ENCODE peak calls at places on chromosomes 1 and 21, in five cellular contexts. A is fibroblast of the aortic adventitia, W is fibroblast of mammary gland, E is neural crest cell, X is left lung. U is an unnamed sample.

GRCh38 chr1:172612478-172612877 is 46.4 kb upstream of the FASLG start:
- DNase-seq in A (no peak), W (no peak), E (no peak), X (no peak), U (no peak)

GRCh38 chr1:91613594-91613993 is 112.9 kb downstream of the CDC7 start:
- DNase-seq in A (peak; percentile 25), W (no peak), E (no peak), X (no peak), U (no peak)

GRCh38 chr1:182459949-182460348 is 10.0 kb downstream of the RGSL1 start:
- DNase-seq in A (no peak), W (no peak), E (no peak), X (no peak), U (no peak)

GRCh38 chr1:24418898-24419628 is 3.5 kb downstream of the NIPAL3 start:
- DNase-seq in A (peak; percentile 76), W (peak; percentile 48), E (no peak), X (peak; percentile 85), U (peak; percentile 32)

GRCh38 chr1:189821838-189822237 is 655.8 kb downstream of the BRINP3 start:
- DNase-seq in A (no peak), W (no peak), E (no peak), X (no peak), U (peak; percentile 86)

GRCh38 chr1:48109390-48110009 is 112.3 kb upstream of the TRABD2B start:
- DNase-seq in A (peak; percentile 74), W (peak; percentile 73), E (peak; percentile 29), X (no peak), U (peak; percentile 87)

GRCh38 chr1:100670083-100670482 is 49.5 kb upstream of the VCAM1 start:
- DNase-seq in A (no peak), W (no peak), E (no peak), X (no peak), U (no peak)

GRCh38 chr1:21586222-21586621 is 77.0 kb downstream of the ALPL start:
- DNase-seq in A (no peak), W (no peak), E (no peak), X (no peak), U (no peak)

GRCh38 chr1:14626869-14627607 is 28.6 kb downstream of the KAZN start:
- DNase-seq in A (peak; percentile 13), W (no peak), E (no peak), X (no peak), U (no peak)

GRCh38 chr1:194252189-194252588 is 1065.8 kb upstream of the B3GALT2 start:
- DNase-seq in A (no peak), W (no peak), E (no peak), X (no peak), U (peak; percentile 51)

GRCh38 chr1:101781437-101781836 is 215.3 kb downstream of the OLFM3 start:
- DNase-seq in A (no peak), W (peak; percentile 22), E (no peak), X (no peak), U (peak; percentile 5)

GRCh38 chr21:39014751-39015150 is 168.5 kb downstream of the PSMG1 start:
- DNase-seq in A (peak; percentile 97), W (peak; percentile 97), E (no peak), X (no peak), U (peak; percentile 98)

GRCh38 chr21:46194374-46195334 is 10.4 kb upstream of the SPATC1L start:
- DNase-seq in A (no peak), W (no peak), E (no peak), X (no peak), U (no peak)

GRCh38 chr21:44267655-44268142 is 6.0 kb upstream of the DNMT3L start:
- DNase-seq in A (no peak), W (peak; percentile 5), E (no peak), X (peak; percentile 54), U (no peak)

GRCh38 chr1:19053486-19053885 is 97.0 kb upstream of the IFFO2 start:
- DNase-seq in A (no peak), W (no peak), E (no peak), X (peak; percentile 33), U (no peak)

GRCh38 chr1:112083487-112083886 is 94.0 kb upstream of the KCND3 start:
- DNase-seq in A (peak; percentile 25), W (peak; percentile 17), E (no peak), X (no peak), U (peak; percentile 15)

GRCh38 chr1:65429806-65430205 is 9.3 kb downstream of the LEPR start:
- DNase-seq in A (peak; percentile 64), W (peak; percentile 87), E (no peak), X (no peak), U (peak; percentile 89)

DNA sequence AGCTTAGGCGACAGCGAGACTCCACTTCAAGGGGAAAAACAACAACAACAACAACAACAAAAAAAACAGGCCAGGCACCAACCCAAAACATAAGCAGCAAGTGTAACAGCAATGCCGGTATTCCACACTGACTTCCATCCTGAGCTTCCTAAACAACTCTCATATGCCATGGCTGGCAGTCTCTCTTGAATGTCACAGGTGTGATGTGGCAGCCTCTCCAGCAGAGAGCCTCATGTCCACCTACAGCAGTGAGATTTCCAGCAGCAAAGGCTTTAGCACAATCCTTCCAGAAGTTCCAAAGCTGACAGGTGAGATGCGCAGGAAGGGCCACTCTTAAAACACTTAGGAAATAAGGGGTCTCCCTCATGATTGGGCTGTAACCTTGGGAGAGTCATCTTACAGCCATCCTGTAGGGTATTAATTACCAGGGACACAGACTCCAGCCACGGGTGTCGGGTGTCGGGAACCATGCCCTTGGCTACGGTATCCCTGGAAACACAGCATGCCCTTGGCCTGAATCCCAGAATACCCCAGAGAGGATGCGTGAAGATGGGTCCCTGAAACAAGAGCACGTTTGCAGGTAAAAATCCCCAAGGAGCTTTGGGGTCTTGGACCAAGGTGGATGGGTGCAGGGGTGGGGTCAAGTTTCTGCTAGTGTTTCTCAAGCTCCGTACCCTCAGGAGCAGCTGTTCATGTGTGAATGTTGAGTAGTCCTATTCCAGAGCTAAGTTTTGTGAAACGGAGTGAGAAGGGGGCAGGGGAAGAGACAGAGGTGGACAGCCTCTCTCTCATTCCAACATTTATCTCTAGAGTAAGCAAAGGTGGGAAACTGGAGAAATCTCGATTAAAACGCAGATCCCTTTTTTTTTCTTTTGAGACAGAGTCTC is 31.4 kb downstream of the CLSTN1 start:
- DNase-seq in A (no peak), W (peak; percentile 16), E (no peak), X (no peak), U (peak; percentile 48)
- TF ChIP-seq CTCF in A (no peak), W (no peak), E (no peak), X (no peak), U (peak; percentile 23)

GRCh38 chr21:42513151-42513984 is at the start of gene SLC37A1:
- DNase-seq in A (no peak), W (no peak), E (peak; percentile 25), X (peak; percentile 91), U (no peak)
- TF ChIP-seq CTCF in A (no peak), W (no peak), E (no peak), X (no peak), U (no peak)

DNA sequence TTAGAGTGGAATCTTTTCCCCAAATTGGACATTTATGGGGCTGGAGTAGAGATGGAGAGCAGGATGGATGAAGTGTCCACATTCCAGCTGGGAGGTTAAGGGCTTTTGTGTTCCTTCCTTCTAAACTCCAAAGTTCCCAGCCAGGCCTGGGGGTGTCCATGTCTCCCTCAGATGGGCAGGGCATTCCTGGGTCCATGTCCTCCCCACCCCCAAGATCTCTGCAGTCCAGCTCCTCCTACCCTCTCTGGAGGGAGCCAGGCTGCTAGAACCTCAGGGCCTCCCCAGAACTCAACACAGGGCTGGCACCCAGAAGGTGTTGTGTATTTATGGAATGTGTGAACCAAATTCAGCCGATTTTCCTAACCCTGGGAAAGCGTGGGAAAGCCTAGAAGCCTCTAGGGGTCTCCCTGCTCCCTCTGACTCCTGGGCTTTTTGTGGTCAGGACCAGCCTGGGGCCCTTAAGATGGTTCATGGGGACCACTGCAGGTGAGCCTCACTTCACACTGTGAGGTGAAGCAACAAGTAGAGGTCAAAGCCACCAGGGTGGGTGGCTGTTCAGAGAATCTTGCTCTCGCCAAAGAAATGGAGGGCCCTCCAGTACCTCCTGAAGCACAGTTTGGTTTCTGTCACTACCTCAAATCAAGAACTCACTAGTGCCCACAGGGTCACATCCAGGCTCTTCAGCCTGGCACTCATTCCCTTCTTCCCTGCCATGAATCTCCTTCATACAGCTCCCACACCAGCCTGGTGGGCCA is 54.8 kb downstream of the GLIS1 start:
- DNase-seq in A (no peak), W (no peak), E (no peak), X (no peak), U (no peak)
- TF ChIP-seq CTCF in A (peak; percentile 13), W (peak; percentile 6), E (no peak), X (no peak), U (peak; percentile 37)

DNA sequence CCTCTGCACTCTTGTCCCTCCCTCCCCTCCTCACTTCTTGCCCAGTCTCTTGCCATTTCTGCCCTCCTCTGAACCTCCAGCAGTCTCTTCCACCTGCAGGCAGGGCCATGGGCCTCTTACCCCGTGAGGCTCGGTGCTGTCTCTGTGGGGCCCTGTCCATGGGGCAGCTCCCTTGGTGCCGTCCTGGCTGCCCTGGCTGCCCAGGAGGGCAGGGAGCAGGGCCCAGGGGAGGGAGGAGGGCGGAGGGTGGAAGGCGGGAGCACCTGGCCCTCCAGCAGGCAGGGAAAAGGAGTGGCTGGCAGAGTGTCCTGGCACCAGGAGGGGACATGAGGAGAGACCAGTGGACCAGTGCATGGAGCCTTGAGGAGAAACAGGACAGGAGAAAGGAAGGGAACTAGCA is at the start of gene RORC:
- DNase-seq in A (no peak), W (no peak), E (no peak), X (peak; percentile 87), U (no peak)
- TF ChIP-seq CTCF in A (no peak), W (no peak), E (no peak), X (no peak), U (no peak)

DNA sequence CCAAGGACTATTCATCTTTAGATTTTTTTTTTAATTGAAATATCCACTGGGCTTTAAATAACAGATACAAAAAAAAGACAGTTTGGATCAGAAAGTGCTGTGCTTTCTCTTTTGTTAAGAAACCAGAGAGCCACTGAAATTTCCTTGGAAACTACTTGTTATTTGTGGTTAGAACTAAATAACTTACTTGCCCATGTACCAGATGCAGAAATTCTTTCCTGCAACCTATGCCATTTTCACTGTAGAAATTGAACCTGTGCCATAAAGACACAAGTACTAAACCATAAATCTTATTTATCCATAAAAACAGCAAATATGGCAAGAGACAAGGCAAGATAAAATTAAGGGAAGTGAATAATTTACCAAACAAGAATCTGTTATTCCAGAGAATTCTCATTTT is 6.0 kb upstream of the PHTF1 start:
- DNase-seq in A (peak; percentile 41), W (no peak), E (no peak), X (no peak), U (peak; percentile 79)
- TF ChIP-seq CTCF in A (no peak), W (no peak), E (no peak), X (no peak), U (no peak)

DNA sequence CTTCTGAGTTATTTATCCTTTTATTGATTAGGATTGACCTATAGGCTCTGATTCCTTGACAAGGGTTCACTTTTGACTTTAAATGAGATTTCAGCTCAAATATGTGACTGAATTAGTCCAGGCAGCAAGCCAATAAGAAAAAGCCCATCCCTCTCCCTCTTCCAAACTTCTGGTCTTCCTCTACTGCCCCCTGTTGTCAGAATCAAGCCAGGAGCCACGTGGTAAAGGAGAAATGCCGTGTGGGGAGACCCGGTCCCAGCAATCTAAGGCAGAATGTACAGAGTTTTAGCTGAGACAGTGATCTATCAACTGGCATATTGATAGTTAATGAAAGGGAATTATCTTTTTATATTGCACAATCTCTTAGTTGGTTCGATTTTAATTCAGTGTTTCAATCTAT is 5.2 kb downstream of the ADAMTS5 start:
- DNase-seq in A (no peak), W (peak; percentile 46), E (no peak), X (no peak), U (no peak)
- TF ChIP-seq CTCF in A (peak; percentile 35), W (peak; percentile 47), E (peak; percentile 41), X (no peak), U (peak; percentile 43)